ENCODE peak calls at places on chromosomes 7 and 10, in ten cellular contexts. E is NCI-H1694 treated with DMSO at 0.1 percent for 48 hours; Z is KBM-7; A is body of pancreas; W is activated naive CD4-positive, alpha-beta T cell; L is activated effector memory CD4-positive, alpha-beta T cell treated with anti-CD3 and anti-CD28 coated beads, Interleukin-2, amount 50 U/mL, for 16 hours; N is HuH-7.5; M is stimulated activated CD8-positive, alpha-beta memory T cell treated with anti-CD3 and anti-CD28 coated beads, Interleukin-2, amount 100 ng/mL, for 1 hour; T is stimulated activated CD4-positive, alpha-beta T cell treated with anti-CD3 and anti-CD28 coated beads, Interleukin-4, amount 100 ng/mL, for 1 hour; F is fibroblast of lung. U is an unnamed sample.
A peak's percentile ranks its signal among the peaks of the same experiment; 100 is the strongest.

GRCh38 chr10:86693721-86694369 is 25.5 kb downstream of the LDB3 start:
- DNase-seq in E (no peak), Z (peak; percentile 72), A (peak; percentile 47), W (no peak), L (peak; percentile 74), N (peak; percentile 68), M (no peak), T (peak; percentile 35), F (peak; percentile 43), U (peak; percentile 18)

GRCh38 chr10:48898426-48898825 is 41.2 kb downstream of the LRRC18 start:
- DNase-seq in E (no peak), Z (no peak), A (no peak), W (no peak), L (no peak), N (no peak), M (no peak), T (no peak), F (no peak), U (no peak)

GRCh38 chr10:6891924-6892323 is 311.8 kb upstream of the PRKCQ start:
- DNase-seq in E (no peak), Z (no peak), A (no peak), W (no peak), L (no peak), N (no peak), M (no peak), T (no peak), F (no peak), U (no peak)

GRCh38 chr7:28640026-28640425 is 227.7 kb downstream of the CREB5 start:
- DNase-seq in E (no peak), Z (no peak), A (no peak), W (no peak), L (no peak), N (no peak), M (no peak), T (no peak), F (no peak), U (no peak)

GRCh38 chr7:82674319-82674718 is 230.7 kb upstream of the CACNA2D1 start:
- DNase-seq in E (no peak), Z (no peak), A (no peak), W (no peak), L (no peak), N (no peak), M (no peak), T (no peak), F (no peak), U (no peak)

GRCh38 chr7:147412782-147413186 is 1177.8 kb upstream of the C7orf33 start:
- DNase-seq in E (no peak), Z (no peak), A (no peak), W (no peak), L (no peak), N (no peak), M (no peak), T (no peak), F (peak; percentile 88), U (no peak)

GRCh38 chr7:20407585-20408466 is 77.1 kb downstream of the ITGB8 start:
- DNase-seq in E (no peak), Z (no peak), A (peak; percentile 66), W (no peak), L (no peak), N (no peak), M (no peak), T (no peak), F (peak; percentile 76), U (peak; percentile 29)

GRCh38 chr7:17665029-17665428 is 275.3 kb downstream of the SNX13 start:
- DNase-seq in E (no peak), Z (no peak), A (no peak), W (no peak), L (no peak), N (no peak), M (no peak), T (no peak), F (no peak), U (no peak)

GRCh38 chr7:130286881-130287280 is 6.1 kb upstream of the CPA4 start:
- DNase-seq in E (no peak), Z (no peak), A (peak; percentile 81), W (no peak), L (no peak), N (no peak), M (no peak), T (no peak), F (peak; percentile 76), U (no peak)

GRCh38 chr7:73442903-73443542 is 9.4 kb downstream of the FZD9 start:
- DNase-seq in E (no peak), Z (no peak), A (no peak), W (no peak), L (peak; percentile 47), N (no peak), M (no peak), T (no peak), F (no peak), U (no peak)

GRCh38 chr7:101179780-101180755 is at the start of gene NAT16:
- DNase-seq in E (no peak), Z (no peak), A (no peak), W (no peak), L (no peak), N (peak; percentile 28), M (no peak), T (no peak), F (no peak), U (no peak)

GRCh38 chr10:76829724-76830123 is 807.9 kb downstream of the KCNMA1 start:
- DNase-seq in E (no peak), Z (no peak), A (no peak), W (no peak), L (no peak), N (no peak), M (no peak), T (no peak), F (no peak), U (no peak)

GRCh38 chr7:2843191-2843685 is 870 bp downstream of the GNA12 start:
- DNase-seq in E (no peak), Z (no peak), A (no peak), W (no peak), L (no peak), N (no peak), M (no peak), T (no peak), F (no peak), U (no peak)

GRCh38 chr10:44925224-44925623 is 14.1 kb downstream of the TMEM72 start:
- DNase-seq in E (peak; percentile 12), Z (peak; percentile 33), A (no peak), W (no peak), L (no peak), N (no peak), M (no peak), T (no peak), F (peak; percentile 23), U (peak; percentile 16)

GRCh38 chr10:15558136-15558535 is 161.6 kb downstream of the ITGA8 start:
- DNase-seq in E (no peak), Z (no peak), A (no peak), W (no peak), L (no peak), N (no peak), M (no peak), T (no peak), F (peak; percentile 32), U (no peak)

GRCh38 chr10:124619195-124619594 is 125.0 kb downstream of the FAM53B start:
- DNase-seq in E (no peak), Z (peak; percentile 75), A (no peak), W (no peak), L (no peak), N (no peak), M (no peak), T (no peak), F (peak; percentile 28), U (no peak)

GRCh38 chr10:9302142-9302746 is 1247.8 kb downstream of the GATA3 start:
- DNase-seq in E (peak; percentile 13), Z (peak; percentile 88), A (peak; percentile 12), W (no peak), L (no peak), N (peak; percentile 8), M (no peak), T (no peak), F (peak; percentile 44), U (peak; percentile 57)

GRCh38 chr7:134710854-134711624 is 64.4 kb downstream of the BPGM start:
- DNase-seq in E (no peak), Z (no peak), A (no peak), W (peak; percentile 14), L (peak; percentile 75), N (no peak), M (no peak), T (peak; percentile 27), F (peak; percentile 73), U (no peak)

GRCh38 chr10:116210588-116211346 is 62.2 kb downstream of the GFRA1 start:
- DNase-seq in E (no peak), Z (no peak), A (no peak), W (no peak), L (no peak), N (no peak), M (no peak), T (no peak), F (peak; percentile 42), U (no peak)

GRCh38 chr7:25968205-25968993 is 183.6 kb upstream of the NFE2L3 start:
- DNase-seq in E (no peak), Z (no peak), A (peak; percentile 55), W (no peak), L (peak; percentile 81), N (no peak), M (no peak), T (peak; percentile 29), F (no peak), U (no peak)

GRCh38 chr10:110762109-110762848 is 109.4 kb upstream of the PDCD4 start:
- DNase-seq in E (no peak), Z (no peak), A (no peak), W (no peak), L (no peak), N (no peak), M (no peak), T (no peak), F (no peak), U (no peak)

GRCh38 chr7:156050636-156051569 is 238.6 kb upstream of the SHH start:
- DNase-seq in E (no peak), Z (no peak), A (no peak), W (no peak), L (no peak), N (no peak), M (no peak), T (no peak), F (no peak), U (no peak)

GRCh38 chr7:98021588-98022351 is 31.8 kb upstream of the OCM2 start:
- DNase-seq in E (peak; percentile 68), Z (peak; percentile 77), A (peak; percentile 82), W (peak; percentile 75), L (peak; percentile 92), N (peak; percentile 68), M (peak; percentile 52), T (peak; percentile 85), F (peak; percentile 20), U (peak; percentile 43)

GRCh38 chr10:103197177-103197576 is 4.1 kb upstream of the NT5C2 start:
- DNase-seq in E (no peak), Z (peak; percentile 72), A (peak; percentile 74), W (no peak), L (no peak), N (no peak), M (no peak), T (no peak), F (peak; percentile 68), U (peak; percentile 91)

GRCh38 chr7:37095122-37095521 is 353.5 kb downstream of the ELMO1 start:
- DNase-seq in E (no peak), Z (no peak), A (no peak), W (no peak), L (no peak), N (no peak), M (no peak), T (no peak), F (no peak), U (no peak)

GRCh38 chr10:14386202-14386593 is 55.5 kb upstream of the FRMD4A start:
- DNase-seq in E (no peak), Z (no peak), A (no peak), W (no peak), L (peak; percentile 76), N (no peak), M (no peak), T (peak; percentile 56), F (peak; percentile 97), U (no peak)

U was measured in AML-193.